ENCODE peak calls at places on chromosomes 1 and 21, in eight cellular contexts. U is DND-41; N is small intestine; S is body of pancreas; O is ovary; Y is hepatocyte; M is effector memory CD4-positive, alpha-beta T cell; B is mucosa of descending colon. Q is an unnamed sample.

GRCh38 chr1:235649722-235650163 is at the start of gene GNG4:
- DNase-seq in U (no peak), N (no peak), S (no peak), O (peak; percentile 70), Y (peak; percentile 72), M (no peak), B (no peak), Q (no peak)

GRCh38 chr1:50701706-50702317 is 258.3 kb downstream of the FAF1 start:
- DNase-seq in U (no peak), N (no peak), S (no peak), O (no peak), Y (no peak), M (no peak), B (no peak), Q (no peak)

GRCh38 chr1:41915786-41916571 is 2.7 kb downstream of the HIVEP3 start:
- DNase-seq in U (peak; percentile 85), N (peak; percentile 8), S (peak; percentile 50), O (no peak), Y (no peak), M (no peak), B (no peak), Q (peak; percentile 48)

GRCh38 chr1:112872551-112872962 is 83.4 kb downstream of the SLC16A1 start:
- DNase-seq in U (no peak), N (no peak), S (no peak), O (no peak), Y (peak; percentile 31), M (no peak), B (no peak), Q (no peak)

GRCh38 chr1:171258429-171258828 is 10.1 kb downstream of the FMO1 start:
- DNase-seq in U (no peak), N (no peak), S (no peak), O (no peak), Y (no peak), M (no peak), B (no peak), Q (no peak)

GRCh38 chr21:31426235-31426797 is 82.3 kb upstream of the TIAM1 start:
- DNase-seq in U (peak; percentile 34), N (no peak), S (no peak), O (no peak), Y (no peak), M (no peak), B (no peak), Q (no peak)

GRCh38 chr1:59290173-59290954 is 6.5 kb upstream of the FGGY start:
- DNase-seq in U (peak; percentile 35), N (peak; percentile 54), S (peak; percentile 73), O (no peak), Y (peak; percentile 69), M (no peak), B (peak; percentile 50), Q (no peak)

GRCh38 chr21:15730484-15731242 is 881 bp downstream of the USP25 start:
- DNase-seq in U (peak; percentile 57), N (peak; percentile 31), S (no peak), O (no peak), Y (peak; percentile 12), M (no peak), B (no peak), Q (no peak)

GRCh38 chr1:14712136-14712535 is 113.7 kb downstream of the KAZN start:
- DNase-seq in U (no peak), N (no peak), S (no peak), O (no peak), Y (no peak), M (no peak), B (no peak), Q (no peak)

GRCh38 chr1:19070891-19071621 is 114.6 kb upstream of the IFFO2 start:
- DNase-seq in U (no peak), N (no peak), S (no peak), O (no peak), Y (no peak), M (no peak), B (peak; percentile 36), Q (no peak)

GRCh38 chr1:227445746-227446145 is 117.6 kb upstream of the ZNF678 start:
- DNase-seq in U (no peak), N (peak; percentile 32), S (no peak), O (no peak), Y (no peak), M (no peak), B (no peak), Q (no peak)

GRCh38 chr1:227445092-227445674 is 118.2 kb upstream of the ZNF678 start:
- DNase-seq in U (no peak), N (peak; percentile 73), S (no peak), O (no peak), Y (no peak), M (no peak), B (no peak), Q (no peak)

GRCh38 chr1:227437495-227438008 is 119.3 kb upstream of the CDC42BPA start:
- DNase-seq in U (no peak), N (peak; percentile 55), S (no peak), O (no peak), Y (peak; percentile 52), M (no peak), B (no peak), Q (no peak)

GRCh38 chr1:227434808-227435207 is 116.5 kb upstream of the CDC42BPA start:
- DNase-seq in U (no peak), N (no peak), S (no peak), O (no peak), Y (no peak), M (no peak), B (no peak), Q (no peak)

GRCh38 chr1:227440167-227440566 is 121.9 kb upstream of the CDC42BPA start:
- DNase-seq in U (no peak), N (no peak), S (no peak), O (no peak), Y (no peak), M (no peak), B (no peak), Q (no peak)
- H3K4me1 ChIP-seq in U (no peaks in the 10 kb centered on the region), N (no peaks in the 10 kb centered on the region), S (peaks cover 6% of the 10 kb centered on the region), O (peaks cover 9% of the 10 kb centered on the region), Y (no peaks in the 10 kb centered on the region), M (no peaks in the 10 kb centered on the region), B (no peaks in the 10 kb centered on the region), Q (no peaks in the 10 kb centered on the region)

GRCh38 chr1:204812842-204813241 is 57.8 kb upstream of the NFASC start:
- DNase-seq in U (no peak), N (no peak), S (no peak), O (no peak), Y (no peak), M (no peak), B (no peak), Q (no peak)

GRCh38 chr1:204803607-204804006 is 67.1 kb upstream of the NFASC start:
- DNase-seq in U (no peak), N (no peak), S (no peak), O (no peak), Y (no peak), M (no peak), B (no peak), Q (no peak)

GRCh38 chr1:204809488-204809887 is 61.2 kb upstream of the NFASC start:
- DNase-seq in U (no peak), N (no peak), S (no peak), O (no peak), Y (no peak), M (no peak), B (no peak), Q (no peak)

GRCh38 chr1:204806943-204807624 is 63.6 kb upstream of the NFASC start:
- DNase-seq in U (peak; percentile 87), N (peak; percentile 83), S (peak; percentile 84), O (peak; percentile 77), Y (peak; percentile 92), M (peak; percentile 49), B (peak; percentile 80), Q (peak; percentile 79)
- H3K4me3 ChIP-seq in U (peak overlapping the region; percentile 66), N (peak overlapping the region; percentile 12), S (no peak overlapping the region), O (peak overlapping the region; percentile 27), Y (peak overlapping the region; percentile 18), M (peak overlapping the region; percentile 57), B (no peak overlapping the region), Q (peak overlapping the region; percentile 76)

GRCh38 chr21:38223893-38224540 is 32.8 kb upstream of the KCNJ15 start:
- DNase-seq in U (peak; percentile 25), N (no peak), S (no peak), O (no peak), Y (no peak), M (no peak), B (no peak), Q (no peak)

GRCh38 chr21:38219049-38219628 is 37.7 kb upstream of the KCNJ15 start:
- DNase-seq in U (peak; percentile 60), N (peak; percentile 72), S (peak; percentile 74), O (peak; percentile 29), Y (peak; percentile 82), M (peak; percentile 9), B (peak; percentile 65), Q (peak; percentile 74)

GRCh38 chr21:38220270-38220737 is 36.5 kb upstream of the KCNJ15 start:
- DNase-seq in U (no peak), N (no peak), S (no peak), O (no peak), Y (no peak), M (no peak), B (no peak), Q (no peak)

GRCh38 chr21:38227401-38227800 is 29.4 kb upstream of the KCNJ15 start:
- DNase-seq in U (no peak), N (no peak), S (no peak), O (no peak), Y (no peak), M (no peak), B (no peak), Q (no peak)

GRCh38 chr21:38221594-38221993 is 35.2 kb upstream of the KCNJ15 start:
- DNase-seq in U (no peak), N (no peak), S (no peak), O (no peak), Y (no peak), M (no peak), B (no peak), Q (no peak)
- H3K4me1 ChIP-seq in U (no peaks in the 10 kb centered on the region), N (no peaks in the 10 kb centered on the region), S (peaks cover 17% of the 10 kb centered on the region), O (no peaks in the 10 kb centered on the region), Y (no peaks in the 10 kb centered on the region), M (no peaks in the 10 kb centered on the region), B (no peaks in the 10 kb centered on the region), Q (no peaks in the 10 kb centered on the region)

GRCh38 chr1:151060241-151061011 is at the start of gene MLLT11:
- DNase-seq in U (peak; percentile 91), N (peak; percentile 27), S (no peak), O (peak; percentile 50), Y (peak; percentile 83), M (no peak), B (no peak), Q (no peak)

GRCh38 chr1:151059342-151060240 is at the start of gene CDC42SE1:
- DNase-seq in U (peak; percentile 91), N (peak; percentile 80), S (peak; percentile 82), O (peak; percentile 77), Y (peak; percentile 95), M (peak; percentile 73), B (peak; percentile 93), Q (peak; percentile 85)

GRCh38 chr1:151061704-151062103 is 1.5 kb downstream of the MLLT11 start:
- DNase-seq in U (no peak), N (no peak), S (no peak), O (no peak), Y (no peak), M (no peak), B (no peak), Q (no peak)

GRCh38 chr1:151062738-151063371 is 2.7 kb downstream of the MLLT11 start:
- DNase-seq in U (no peak), N (no peak), S (no peak), O (no peak), Y (peak; percentile 75), M (no peak), B (no peak), Q (no peak)

DNA sequence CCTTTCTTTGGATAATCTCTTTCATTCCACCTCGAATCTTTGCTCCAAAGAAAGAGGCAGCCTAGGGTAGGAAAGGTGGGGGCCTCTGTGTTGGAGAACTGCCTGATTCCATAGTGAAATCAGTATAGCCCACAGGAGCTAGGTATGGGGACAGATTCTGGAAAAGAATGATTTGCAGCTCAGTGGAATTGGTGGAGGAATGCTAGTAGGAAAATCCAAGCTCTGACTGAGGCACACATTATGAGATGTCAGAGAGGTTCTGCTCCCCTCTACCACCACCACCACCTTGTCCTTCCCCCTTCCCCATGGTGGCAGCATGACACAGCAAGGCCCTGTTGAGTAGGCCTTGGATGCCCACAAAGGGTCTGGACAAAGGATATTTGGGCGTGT is 810 bp downstream of the MLLT11 start:
- DNase-seq in U (peak; percentile 62), N (no peak), S (no peak), O (no peak), Y (no peak), M (no peak), B (no peak), Q (no peak)
- H3K4me3 ChIP-seq in U (peak overlapping the region; percentile 92), N (no peak overlapping the region), S (no peak overlapping the region), O (peak overlapping the region; percentile 95), Y (peak overlapping the region; percentile 99), M (no peak overlapping the region), B (no peak overlapping the region), Q (no peak overlapping the region)

Q was measured in naive thymus-derived CD4-positive, alpha-beta T cell.